ENCODE peak calls at places on chromosomes 7 and 10, in seven cellular contexts. M, C, I, O, G, R and T are unnamed samples.

GRCh38 chr7:157538321-157538720 is 201.5 kb downstream of the DNAJB6 start:
- DNase-seq in M (no peak), C (no peak), I (no peak), O (no peak), G (no peak), R (no peak), T (no peak)

GRCh38 chr7:90383422-90383821 is 19.8 kb upstream of the CLDN12 start:
- DNase-seq in M (no peak), C (no peak), I (no peak), O (no peak), G (no peak), R (no peak), T (no peak)

GRCh38 chr7:45579386-45579785 is 5.2 kb downstream of the ADCY1 start:
- DNase-seq in M (no peak), C (no peak), I (no peak), O (no peak), G (no peak), R (no peak), T (no peak)

GRCh38 chr7:149625947-149626392 is 128.4 kb upstream of the ZNF746 start:
- DNase-seq in M (peak), C (no peak), I (no peak), O (no peak), G (no peak), R (no peak), T (no peak)

GRCh38 chr7:42097756-42098155 is 139.3 kb downstream of the GLI3 start:
- DNase-seq in M (no peak), C (no peak), I (no peak), O (no peak), G (no peak), R (no peak), T (no peak)

GRCh38 chr7:50156163-50156562 is 63.1 kb upstream of the ZPBP start:
- DNase-seq in M (no peak), C (no peak), I (no peak), O (no peak), G (no peak), R (no peak), T (no peak)

GRCh38 chr10:120508393-120508792 is 51.4 kb downstream of the PLPP4 start:
- DNase-seq in M (no peak), C (no peak), I (no peak), O (no peak), G (peak), R (peak), T (no peak)

GRCh38 chr10:102799691-102800435 is 37.4 kb downstream of the CYP17A1 start:
- DNase-seq in M (no peak), C (no peak), I (no peak), O (no peak), G (no peak), R (no peak), T (peak)

GRCh38 chr7:92691578-92691977 is 101.4 kb upstream of the FAM133B start:
- DNase-seq in M (peak), C (peak), I (no peak), O (no peak), G (no peak), R (no peak), T (no peak)